ENCODE peak calls at places on chromosomes 4 and X, in five cellular contexts. One of them, this sample, is unnamed.

GRCh38 chrX:149198980-149199732 is 305.9 kb downstream of the IDS start:
- DNase-seq in AG09309: no peak
- DNase-seq in omental fat pad: no peak
- DNase-seq in IMR-90: no peak
- DNase-seq in AG04449: no peak
- DNase-seq in this sample: no peak

GRCh38 chrX:108811891-108812290 is 75.5 kb upstream of the IRS4 start:
- DNase-seq in AG09309: no peak
- DNase-seq in omental fat pad: no peak
- DNase-seq in IMR-90: no peak
- DNase-seq in AG04449: no peak
- DNase-seq in this sample: peak

GRCh38 chr4:168269879-168270278 is 48.7 kb downstream of the DDX60 start:
- DNase-seq in AG09309: no peak
- DNase-seq in omental fat pad: no peak
- DNase-seq in IMR-90: no peak
- DNase-seq in AG04449: no peak
- DNase-seq in this sample: no peak

GRCh38 chr4:105128208-105128607 is 18.5 kb upstream of the TET2 start:
- DNase-seq in AG09309: no peak
- DNase-seq in omental fat pad: no peak
- DNase-seq in IMR-90: no peak
- DNase-seq in AG04449: no peak
- DNase-seq in this sample: no peak

GRCh38 chr4:38125816-38126215 is 165.6 kb downstream of the PTTG2 start:
- DNase-seq in AG09309: no peak
- DNase-seq in omental fat pad: no peak
- DNase-seq in IMR-90: peak
- DNase-seq in AG04449: no peak
- DNase-seq in this sample: no peak

GRCh38 chr4:186104895-186105720 is 604 bp downstream of the FAM149A start:
- DNase-seq in AG09309: no peak
- DNase-seq in omental fat pad: no peak
- DNase-seq in IMR-90: no peak
- DNase-seq in AG04449: no peak
- DNase-seq in this sample: peak

GRCh38 chr4:176837176-176837915 is 44.6 kb upstream of the VEGFC start:
- DNase-seq in AG09309: no peak
- DNase-seq in omental fat pad: no peak
- DNase-seq in IMR-90: no peak
- DNase-seq in AG04449: no peak
- DNase-seq in this sample: no peak

GRCh38 chr4:80202190-80202711 is 4.9 kb downstream of the PRDM8 start:
- DNase-seq in AG09309: no peak
- DNase-seq in omental fat pad: peak
- DNase-seq in IMR-90: peak
- DNase-seq in AG04449: no peak
- DNase-seq in this sample: peak

GRCh38 chr4:183038436-183038835 is 60.6 kb upstream of the WWC2 start:
- DNase-seq in AG09309: no peak
- DNase-seq in omental fat pad: no peak
- DNase-seq in IMR-90: no peak
- DNase-seq in AG04449: no peak
- DNase-seq in this sample: no peak

GRCh38 chrX:11913001-11913400 is 155.0 kb downstream of the MSL3 start:
- DNase-seq in AG09309: no peak
- DNase-seq in omental fat pad: no peak
- DNase-seq in IMR-90: no peak
- DNase-seq in AG04449: no peak
- DNase-seq in this sample: no peak

GRCh38 chrX:11908371-11908770 is 150.3 kb downstream of the MSL3 start:
- DNase-seq in AG09309: no peak
- DNase-seq in omental fat pad: no peak
- DNase-seq in IMR-90: no peak
- DNase-seq in AG04449: no peak
- DNase-seq in this sample: no peak
- TF ChIP-seq CTCF in AG09309: peak
- TF ChIP-seq CTCF in omental fat pad: no peak
- TF ChIP-seq CTCF in IMR-90: no peak
- TF ChIP-seq CTCF in AG04449: peak
- TF ChIP-seq CTCF in this sample: peak

GRCh38 chrX:77275392-77275791 is 171.8 kb upstream of the FGF16 start:
- DNase-seq in AG09309: no peak
- DNase-seq in omental fat pad: no peak
- DNase-seq in IMR-90: no peak
- DNase-seq in AG04449: no peak
- DNase-seq in this sample: no peak

GRCh38 chrX:77276742-77277141 is 170.4 kb upstream of the FGF16 start:
- DNase-seq in AG09309: no peak
- DNase-seq in omental fat pad: no peak
- DNase-seq in IMR-90: no peak
- DNase-seq in AG04449: no peak
- DNase-seq in this sample: no peak
- TF ChIP-seq CTCF in AG09309: no peak
- TF ChIP-seq CTCF in omental fat pad: no peak
- TF ChIP-seq CTCF in IMR-90: no peak
- TF ChIP-seq CTCF in AG04449: no peak
- TF ChIP-seq CTCF in this sample: no peak

GRCh38 chrX:56764975-56765791 is 36.1 kb downstream of the NBDY start:
- DNase-seq in AG09309: no peak
- DNase-seq in omental fat pad: no peak
- DNase-seq in IMR-90: no peak
- DNase-seq in AG04449: no peak
- DNase-seq in this sample: no peak
- TF ChIP-seq CTCF in AG09309: no peak
- TF ChIP-seq CTCF in omental fat pad: no peak
- TF ChIP-seq CTCF in IMR-90: no peak
- TF ChIP-seq CTCF in AG04449: no peak
- TF ChIP-seq CTCF in this sample: no peak

DNA sequence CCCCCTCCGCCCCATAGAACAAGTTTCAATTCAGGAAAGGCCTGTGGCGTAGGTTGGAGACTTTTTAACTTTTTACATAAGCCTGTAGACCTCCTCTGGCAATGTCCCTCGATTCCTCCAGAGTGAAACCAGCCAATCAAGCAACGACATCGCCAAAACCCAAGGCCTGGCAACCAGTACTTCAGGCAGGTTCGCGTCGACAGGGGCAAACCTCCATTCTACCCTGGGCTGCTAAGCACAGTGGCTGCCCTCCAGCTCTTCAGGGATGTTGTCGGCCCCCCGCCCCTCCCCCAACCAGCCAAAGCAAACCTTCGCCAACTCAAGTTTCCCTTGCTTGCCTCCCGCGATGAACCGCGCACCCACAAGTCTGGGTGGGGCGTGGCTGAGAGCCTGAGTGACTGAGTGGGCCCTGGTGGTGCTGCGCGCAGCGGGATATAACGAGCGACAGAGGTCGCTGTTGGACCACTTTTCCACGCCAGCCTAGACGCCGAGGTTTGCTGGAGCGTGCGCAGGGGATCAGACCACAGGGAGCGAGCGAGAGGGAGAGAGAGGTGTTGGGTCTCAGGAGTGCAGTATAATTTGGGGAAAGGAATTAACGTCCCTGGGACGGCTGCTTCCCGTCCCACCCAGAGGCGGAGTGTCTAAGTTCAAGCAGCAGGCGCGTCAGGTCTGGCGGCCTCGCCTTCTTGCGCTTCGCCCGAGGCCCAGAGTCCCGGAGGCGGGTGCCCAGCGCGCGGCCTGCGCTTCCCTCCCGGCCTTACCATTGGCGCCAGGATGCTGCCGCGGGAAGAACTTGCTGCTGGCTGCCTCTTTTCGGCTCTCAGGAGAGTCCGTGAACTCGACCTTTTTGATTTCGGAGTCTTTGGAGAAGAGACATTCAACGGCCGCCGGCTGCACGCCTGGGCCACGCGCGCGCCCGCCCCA is 9.0 kb upstream of the PITX2 start:
- DNase-seq in AG09309: peak
- DNase-seq in omental fat pad: no peak
- DNase-seq in IMR-90: peak
- DNase-seq in AG04449: peak
- DNase-seq in this sample: peak
- TF ChIP-seq CTCF in AG09309: peak
- TF ChIP-seq CTCF in omental fat pad: no peak
- TF ChIP-seq CTCF in IMR-90: peak
- TF ChIP-seq CTCF in AG04449: peak
- TF ChIP-seq CTCF in this sample: peak

DNA sequence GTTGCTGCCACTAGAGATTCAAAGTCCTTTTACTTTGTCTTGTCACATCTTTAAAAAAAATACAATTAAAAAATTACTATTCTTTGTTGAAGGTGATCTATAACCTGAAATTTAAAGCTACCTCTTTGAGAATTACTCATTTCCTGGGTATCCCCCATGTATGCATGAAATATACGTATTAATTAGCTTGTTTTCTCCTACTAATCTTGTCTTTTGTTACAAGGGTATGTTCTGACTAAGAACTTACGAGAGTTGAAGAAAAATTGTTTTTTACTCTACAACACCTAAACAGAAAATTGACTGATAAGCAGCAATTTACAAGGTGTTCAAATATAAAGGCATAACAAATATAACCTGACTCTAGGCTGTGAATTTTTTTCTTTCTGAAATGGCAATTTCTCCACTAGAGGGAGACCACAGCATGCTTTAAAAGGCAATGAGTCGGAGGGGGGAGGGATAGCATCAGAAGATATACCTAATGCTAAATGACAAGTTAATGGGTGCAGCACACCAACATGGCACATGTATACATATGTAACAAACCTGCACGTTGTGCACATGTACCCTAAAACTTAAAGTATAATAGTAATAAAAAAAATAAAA is 249.6 kb downstream of the OPHN1 start:
- DNase-seq in AG09309: no peak
- DNase-seq in omental fat pad: no peak
- DNase-seq in IMR-90: peak
- DNase-seq in AG04449: no peak
- DNase-seq in this sample: no peak
- TF ChIP-seq CTCF in AG09309: peak
- TF ChIP-seq CTCF in omental fat pad: no peak
- TF ChIP-seq CTCF in IMR-90: peak
- TF ChIP-seq CTCF in AG04449: peak
- TF ChIP-seq CTCF in this sample: peak